ENCODE peak calls at places on chromosomes 3 and 15, in six cellular contexts. One of them, this sample, is unnamed.

GRCh38 chr3:112378989-112379692 is 46.2 kb downstream of the CD200 start:
- DNase-seq in NT2/D1: no peak
- DNase-seq in HFF-Myc: no peak
- DNase-seq in right cardiac atrium: no peak
- DNase-seq in hepatocyte: peak
- DNase-seq in naive B cell: no peak
- DNase-seq in this sample: no peak

GRCh38 chr15:67358812-67359211 is 104.2 kb downstream of the IQCH start:
- DNase-seq in NT2/D1: no peak
- DNase-seq in HFF-Myc: no peak
- DNase-seq in right cardiac atrium: no peak
- DNase-seq in hepatocyte: no peak
- DNase-seq in naive B cell: no peak
- DNase-seq in this sample: no peak

GRCh38 chr3:194397757-194398312 is 1.2 kb downstream of the GP5 start:
- DNase-seq in NT2/D1: no peak
- DNase-seq in HFF-Myc: no peak
- DNase-seq in right cardiac atrium: peak
- DNase-seq in hepatocyte: no peak
- DNase-seq in naive B cell: no peak
- DNase-seq in this sample: no peak

GRCh38 chr15:86044981-86045380 is 34.7 kb upstream of the AGBL1 start:
- DNase-seq in NT2/D1: no peak
- DNase-seq in HFF-Myc: no peak
- DNase-seq in right cardiac atrium: no peak
- DNase-seq in hepatocyte: no peak
- DNase-seq in naive B cell: peak
- DNase-seq in this sample: no peak

GRCh38 chr3:11134794-11135193 is 19.5 kb upstream of the HRH1 start:
- DNase-seq in NT2/D1: no peak
- DNase-seq in HFF-Myc: no peak
- DNase-seq in right cardiac atrium: no peak
- DNase-seq in hepatocyte: no peak
- DNase-seq in naive B cell: no peak
- DNase-seq in this sample: no peak

GRCh38 chr15:52256930-52257733 is 38.5 kb downstream of the MYO5C start:
- DNase-seq in NT2/D1: no peak
- DNase-seq in HFF-Myc: no peak
- DNase-seq in right cardiac atrium: no peak
- DNase-seq in hepatocyte: no peak
- DNase-seq in naive B cell: no peak
- DNase-seq in this sample: no peak

GRCh38 chr3:177410734-177411133 is 213.5 kb upstream of the TBL1XR1 start:
- DNase-seq in NT2/D1: no peak
- DNase-seq in HFF-Myc: no peak
- DNase-seq in right cardiac atrium: no peak
- DNase-seq in hepatocyte: no peak
- DNase-seq in naive B cell: no peak
- DNase-seq in this sample: no peak

GRCh38 chr3:148280623-148281242 is 417.0 kb upstream of the AGTR1 start:
- DNase-seq in NT2/D1: no peak
- DNase-seq in HFF-Myc: no peak
- DNase-seq in right cardiac atrium: peak
- DNase-seq in hepatocyte: no peak
- DNase-seq in naive B cell: no peak
- DNase-seq in this sample: no peak

GRCh38 chr15:67010898-67011619 is 54.3 kb upstream of the SMAD3 start:
- DNase-seq in NT2/D1: no peak
- DNase-seq in HFF-Myc: no peak
- DNase-seq in right cardiac atrium: no peak
- DNase-seq in hepatocyte: no peak
- DNase-seq in naive B cell: no peak
- DNase-seq in this sample: no peak

GRCh38 chr3:65729553-65729952 is 309.2 kb downstream of the MAGI1 start:
- DNase-seq in NT2/D1: no peak
- DNase-seq in HFF-Myc: peak
- DNase-seq in right cardiac atrium: no peak
- DNase-seq in hepatocyte: no peak
- DNase-seq in naive B cell: no peak
- DNase-seq in this sample: no peak

GRCh38 chr3:181313379-181313778 is 323.8 kb upstream of the DNAJC19 start:
- DNase-seq in NT2/D1: no peak
- DNase-seq in HFF-Myc: no peak
- DNase-seq in right cardiac atrium: no peak
- DNase-seq in hepatocyte: no peak
- DNase-seq in naive B cell: no peak
- DNase-seq in this sample: no peak

GRCh38 chr3:106049876-106050275 is 181.1 kb upstream of the CBLB start:
- DNase-seq in NT2/D1: no peak
- DNase-seq in HFF-Myc: no peak
- DNase-seq in right cardiac atrium: no peak
- DNase-seq in hepatocyte: no peak
- DNase-seq in naive B cell: no peak
- DNase-seq in this sample: no peak

GRCh38 chr3:16112910-16113504 is 61.5 kb upstream of the GALNT15 start:
- DNase-seq in NT2/D1: no peak
- DNase-seq in HFF-Myc: no peak
- DNase-seq in right cardiac atrium: peak
- DNase-seq in hepatocyte: no peak
- DNase-seq in naive B cell: no peak
- DNase-seq in this sample: no peak

GRCh38 chr3:138197058-138197457 is 10.0 kb downstream of the ARMC8 start:
- DNase-seq in NT2/D1: no peak
- DNase-seq in HFF-Myc: no peak
- DNase-seq in right cardiac atrium: no peak
- DNase-seq in hepatocyte: peak
- DNase-seq in naive B cell: no peak
- DNase-seq in this sample: no peak

GRCh38 chr15:74789171-74789627 is 7.3 kb downstream of the CSK start:
- DNase-seq in NT2/D1: no peak
- DNase-seq in HFF-Myc: no peak
- DNase-seq in right cardiac atrium: peak
- DNase-seq in hepatocyte: peak
- DNase-seq in naive B cell: peak
- DNase-seq in this sample: no peak

GRCh38 chr15:52349062-52349700 is 53.6 kb upstream of the MYO5C start:
- DNase-seq in NT2/D1: no peak
- DNase-seq in HFF-Myc: no peak
- DNase-seq in right cardiac atrium: no peak
- DNase-seq in hepatocyte: no peak
- DNase-seq in naive B cell: no peak
- DNase-seq in this sample: no peak

GRCh38 chr15:60605879-60606304 is 127.0 kb upstream of the ICE2 start:
- DNase-seq in NT2/D1: no peak
- DNase-seq in HFF-Myc: peak
- DNase-seq in right cardiac atrium: no peak
- DNase-seq in hepatocyte: no peak
- DNase-seq in naive B cell: no peak
- DNase-seq in this sample: peak

GRCh38 chr15:35626531-35626930 is 80.6 kb upstream of the DPH6 start:
- DNase-seq in NT2/D1: no peak
- DNase-seq in HFF-Myc: no peak
- DNase-seq in right cardiac atrium: no peak
- DNase-seq in hepatocyte: no peak
- DNase-seq in naive B cell: no peak
- DNase-seq in this sample: no peak

GRCh38 chr15:93042691-93043378 is 46.2 kb downstream of the RGMA start:
- DNase-seq in NT2/D1: no peak
- DNase-seq in HFF-Myc: no peak
- DNase-seq in right cardiac atrium: peak
- DNase-seq in hepatocyte: no peak
- DNase-seq in naive B cell: no peak
- DNase-seq in this sample: no peak

GRCh38 chr3:154122096-154122911 is 1.1 kb downstream of the ARHGEF26 start:
- DNase-seq in NT2/D1: no peak
- DNase-seq in HFF-Myc: no peak
- DNase-seq in right cardiac atrium: peak
- DNase-seq in hepatocyte: peak
- DNase-seq in naive B cell: no peak
- DNase-seq in this sample: no peak

GRCh38 chr3:117995795-117996194 is 1038.9 kb downstream of the IGSF11 start:
- DNase-seq in NT2/D1: no peak
- DNase-seq in HFF-Myc: no peak
- DNase-seq in right cardiac atrium: no peak
- DNase-seq in hepatocyte: no peak
- DNase-seq in naive B cell: no peak
- DNase-seq in this sample: no peak

GRCh38 chr3:50278868-50279224 is at the start of gene LSMEM2:
- DNase-seq in NT2/D1: no peak
- DNase-seq in HFF-Myc: no peak
- DNase-seq in right cardiac atrium: peak
- DNase-seq in hepatocyte: no peak
- DNase-seq in naive B cell: no peak
- DNase-seq in this sample: no peak

GRCh38 chr3:58531956-58532355 is 5.0 kb downstream of the ACOX2 start:
- DNase-seq in NT2/D1: no peak
- DNase-seq in HFF-Myc: no peak
- DNase-seq in right cardiac atrium: no peak
- DNase-seq in hepatocyte: no peak
- DNase-seq in naive B cell: no peak
- DNase-seq in this sample: no peak

GRCh38 chr3:140122183-140122582 is 187.2 kb downstream of the CLSTN2 start:
- DNase-seq in NT2/D1: no peak
- DNase-seq in HFF-Myc: no peak
- DNase-seq in right cardiac atrium: peak
- DNase-seq in hepatocyte: no peak
- DNase-seq in naive B cell: no peak
- DNase-seq in this sample: no peak

GRCh38 chr3:71537211-71537611 is 46.3 kb downstream of the FOXP1 start:
- DNase-seq in NT2/D1: no peak
- DNase-seq in HFF-Myc: peak
- DNase-seq in right cardiac atrium: peak
- DNase-seq in hepatocyte: peak
- DNase-seq in naive B cell: no peak
- DNase-seq in this sample: peak

GRCh38 chr3:79257811-79258210 is 510.0 kb downstream of the ROBO1 start:
- DNase-seq in NT2/D1: no peak
- DNase-seq in HFF-Myc: peak
- DNase-seq in right cardiac atrium: no peak
- DNase-seq in hepatocyte: no peak
- DNase-seq in naive B cell: no peak
- DNase-seq in this sample: no peak

GRCh38 chr3:108552267-108553159 is 36.7 kb downstream of the CIP2A start:
- DNase-seq in NT2/D1: no peak
- DNase-seq in HFF-Myc: peak
- DNase-seq in right cardiac atrium: no peak
- DNase-seq in hepatocyte: peak
- DNase-seq in naive B cell: peak
- DNase-seq in this sample: no peak

GRCh38 chr15:66774001-66774814 is 72.2 kb downstream of the SMAD6 start:
- DNase-seq in NT2/D1: peak
- DNase-seq in HFF-Myc: no peak
- DNase-seq in right cardiac atrium: peak
- DNase-seq in hepatocyte: peak
- DNase-seq in naive B cell: peak
- DNase-seq in this sample: no peak

GRCh38 chr3:11244131-11244677 is 28.0 kb upstream of the ATG7 start:
- DNase-seq in NT2/D1: no peak
- DNase-seq in HFF-Myc: no peak
- DNase-seq in right cardiac atrium: no peak
- DNase-seq in hepatocyte: no peak
- DNase-seq in naive B cell: no peak
- DNase-seq in this sample: no peak

GRCh38 chr15:66944121-66944520 is 121.3 kb upstream of the SMAD3 start:
- DNase-seq in NT2/D1: no peak
- DNase-seq in HFF-Myc: no peak
- DNase-seq in right cardiac atrium: no peak
- DNase-seq in hepatocyte: no peak
- DNase-seq in naive B cell: no peak
- DNase-seq in this sample: no peak

GRCh38 chr3:174862101-174862500 is 3.0 kb downstream of the NAALADL2 start:
- DNase-seq in NT2/D1: peak
- DNase-seq in HFF-Myc: no peak
- DNase-seq in right cardiac atrium: no peak
- DNase-seq in hepatocyte: peak
- DNase-seq in naive B cell: no peak
- DNase-seq in this sample: no peak

GRCh38 chr15:74917676-74918075 is 11.0 kb upstream of the FAM219B start:
- DNase-seq in NT2/D1: no peak
- DNase-seq in HFF-Myc: no peak
- DNase-seq in right cardiac atrium: no peak
- DNase-seq in hepatocyte: no peak
- DNase-seq in naive B cell: no peak
- DNase-seq in this sample: no peak